ENCODE peak calls at places on chromosomes 5 and 9, in five cellular contexts. A is activated CD4-positive, alpha-beta T cell treated with anti-CD3 and anti-CD28 coated beads, Interleukin-2, amount 10 ng/mL, durations not matched to agents 7 days and 5 days; G is activated T-cell treated with anti-CD3 and anti-CD28 coated beads for 1 hour; N is chondrocyte; U is T-cell. B is an unnamed sample.

GRCh38 chr5:108367679-108368334 is 14.1 kb downstream of the FBXL17 start:
- DNase-seq in U (no peak), G (no peak), N (no peak), A (no peak), B (no peak)

GRCh38 chr5:32285489-32286138 is 27.1 kb downstream of the MTMR12 start:
- DNase-seq in N (no peak), U (no peak), A (no peak), G (no peak), B (no peak)

GRCh38 chr9:130570200-130570599 is 9.2 kb upstream of the FUBP3 start:
- DNase-seq in N (no peak), A (no peak), U (no peak), G (no peak), B (no peak)

GRCh38 chr5:31561936-31562335 is 29.8 kb downstream of the C5orf22 start:
- DNase-seq in U (no peak), A (no peak), G (no peak), N (no peak), B (no peak)

GRCh38 chr9:36780186-36780585 is 207.5 kb downstream of the MELK start:
- DNase-seq in G (no peak), U (no peak), N (no peak), A (no peak), B (no peak)

GRCh38 chr9:109014267-109015025 is 1.1 kb upstream of the CTNNAL1 start:
- DNase-seq in G (no peak), N (no peak), A (no peak), U (no peak), B (no peak)

GRCh38 chr9:4341554-4341953 is 41.7 kb upstream of the GLIS3 start:
- DNase-seq in U (no peak), A (no peak), G (no peak), N (no peak), B (no peak)

GRCh38 chr9:11038366-11038765 is 425.6 kb upstream of the PTPRD start:
- DNase-seq in N (no peak), A (no peak), U (no peak), G (no peak), B (no peak)

GRCh38 chr5:60652206-60652605 is 47.8 kb downstream of the DEPDC1B start:
- DNase-seq in A (no peak), U (no peak), N (no peak), G (no peak), B (no peak)

GRCh38 chr9:38677660-38678303 is 42.2 kb downstream of the FAM240B start:
- DNase-seq in U (no peak), A (no peak), N (no peak), G (no peak), B (no peak)

GRCh38 chr5:107361945-107362344 is 308.8 kb downstream of the EFNA5 start:
- DNase-seq in U (no peak), G (no peak), A (no peak), N (no peak), B (no peak)

GRCh38 chr5:124285071-124285470 is 461.4 kb downstream of the ZNF608 start:
- DNase-seq in G (no peak), N (no peak), U (no peak), A (no peak), B (no peak)

GRCh38 chr9:34628656-34629491 is at the start of gene ARID3C:
- DNase-seq in N (no peak), A (peak; percentile 31), G (no peak), U (no peak), B (no peak)

GRCh38 chr5:158755221-158755620 is 344.5 kb downstream of the EBF1 start:
- DNase-seq in A (no peak), U (no peak), N (no peak), G (no peak), B (no peak)

B was measured in T-helper 1 cell.